ENCODE peak calls at places on chromosomes 3 and 15, in seven cellular contexts. M, I, Y, B, D, E and C are unnamed samples.

GRCh38 chr3:150495149-150495548 is 51.1 kb downstream of the SERP1 start:
- DNase-seq in M (no peak), E (no peak), D (no peak), I (no peak), Y (peak), B (no peak), C (no peak)

GRCh38 chr3:46138571-46138970 is 69.5 kb downstream of the CCR1 start:
- DNase-seq in D (no peak), Y (no peak), I (no peak), B (no peak), M (no peak), E (no peak), C (no peak)

GRCh38 chr3:10783360-10784346 is 32.4 kb upstream of the SLC6A11 start:
- DNase-seq in I (peak), M (no peak), D (no peak), B (no peak), E (no peak), Y (peak), C (no peak)

GRCh38 chr3:127851899-127852298 is 29.6 kb upstream of the MGLL start:
- DNase-seq in I (no peak), M (no peak), Y (no peak), E (no peak), D (no peak), B (no peak), C (peak)

GRCh38 chr15:76398301-76398700 is 61.7 kb downstream of the ISL2 start:
- DNase-seq in I (no peak), D (no peak), B (no peak), E (no peak), M (no peak), Y (no peak), C (no peak)

GRCh38 chr15:58438956-58439355 is 7.2 kb downstream of the LIPC start:
- DNase-seq in M (no peak), E (peak), D (peak), Y (peak), I (no peak), B (peak), C (no peak)

GRCh38 chr15:101255615-101256350 is 3.9 kb upstream of the CHSY1 start:
- DNase-seq in I (no peak), B (peak), Y (peak), E (no peak), D (no peak), M (no peak), C (no peak)

GRCh38 chr3:111751961-111752360 is 107.1 kb upstream of the PHLDB2 start:
- DNase-seq in Y (peak), I (no peak), D (peak), M (no peak), B (no peak), E (no peak), C (no peak)

GRCh38 chr3:148974726-148975125 is 16.6 kb upstream of the GYG1 start:
- DNase-seq in E (no peak), M (no peak), I (no peak), Y (no peak), B (no peak), D (no peak), C (no peak)

GRCh38 chr3:167487556-167487955 is 13.7 kb upstream of the SERPINI2 start:
- DNase-seq in I (no peak), Y (no peak), B (no peak), M (no peak), E (no peak), D (no peak), C (no peak)

GRCh38 chr3:47108546-47108945 is 55.4 kb downstream of the SETD2 start:
- DNase-seq in Y (no peak), M (no peak), I (no peak), E (no peak), B (no peak), D (peak), C (no peak)

GRCh38 chr3:103495186-103495585 is 1060.4 kb downstream of the ZPLD1 start:
- DNase-seq in D (no peak), I (no peak), M (no peak), Y (no peak), B (no peak), E (no peak), C (no peak)

GRCh38 chr3:72604287-72604686 is 244.0 kb downstream of the SHQ1 start:
- DNase-seq in E (no peak), B (no peak), D (no peak), M (no peak), Y (no peak), I (no peak), C (no peak)